ENCODE peak calls at places on chromosome 17, in four cellular contexts. M, N, W and A are unnamed samples.

GRCh38 chr17:49183801-49184200 is 26.6 kb downstream of the GNGT2 start:
- DNase-seq in M (no peak), N (no peak), W (no peak), A (no peak)

GRCh38 chr17:40286473-40286872 is 1.2 kb upstream of the CDC6 start:
- DNase-seq in N (no peak), W (no peak), M (no peak), A (no peak)

GRCh38 chr17:57292086-57292485 is 35.8 kb downstream of the MSI2 start:
- DNase-seq in M (no peak), W (no peak), N (no peak), A (no peak)

GRCh38 chr17:28827672-28828071 is 14.9 kb downstream of the FAM222B start:
- DNase-seq in W (no peak), N (no peak), M (no peak), A (no peak)

GRCh38 chr17:42363767-42364585 is 24.3 kb downstream of the STAT3 start:
- DNase-seq in M (no peak), W (no peak), N (no peak), A (no peak)

GRCh38 chr17:17206913-17207368 is 808 bp upstream of the PLD6 start:
- DNase-seq in M (no peak), N (no peak), W (no peak), A (no peak)

GRCh38 chr17:18234853-18235380 is 9.5 kb downstream of the LLGL1 start:
- DNase-seq in W (no peak), M (no peak), N (no peak), A (no peak)

GRCh38 chr17:6474906-6475305 is 30.7 kb downstream of the PIMREG start:
- DNase-seq in W (no peak), M (no peak), N (no peak), A (no peak)

GRCh38 chr17:45777388-45777787 is 6.7 kb upstream of the CRHR1 start:
- DNase-seq in M (no peak), N (no peak), W (no peak), A (no peak)

GRCh38 chr17:18121201-18121600 is 12.6 kb downstream of the MYO15A start:
- DNase-seq in W (no peak), M (no peak), N (no peak), A (no peak)

GRCh38 chr17:21042434-21043295 is at the start of gene USP22:
- DNase-seq in W (no peak), M (no peak), N (no peak), A (no peak)

GRCh38 chr17:83035722-83036121 is 43.7 kb upstream of the METRNL start:
- DNase-seq in W (no peak), N (no peak), M (no peak), A (no peak)

GRCh38 chr17:77499699-77500435 is 359.1 kb downstream of the SEC14L1 start:
- DNase-seq in W (no peak), M (no peak), N (no peak), A (no peak)

GRCh38 chr17:45038771-45039634 is 12.4 kb downstream of the DCAKD start:
- DNase-seq in N (peak; percentile 70), M (no peak), W (no peak), A (no peak)

GRCh38 chr17:41614098-41614497 is 1.5 kb upstream of the KRT16 start:
- DNase-seq in N (no peak), M (no peak), W (no peak), A (no peak)

DNA sequence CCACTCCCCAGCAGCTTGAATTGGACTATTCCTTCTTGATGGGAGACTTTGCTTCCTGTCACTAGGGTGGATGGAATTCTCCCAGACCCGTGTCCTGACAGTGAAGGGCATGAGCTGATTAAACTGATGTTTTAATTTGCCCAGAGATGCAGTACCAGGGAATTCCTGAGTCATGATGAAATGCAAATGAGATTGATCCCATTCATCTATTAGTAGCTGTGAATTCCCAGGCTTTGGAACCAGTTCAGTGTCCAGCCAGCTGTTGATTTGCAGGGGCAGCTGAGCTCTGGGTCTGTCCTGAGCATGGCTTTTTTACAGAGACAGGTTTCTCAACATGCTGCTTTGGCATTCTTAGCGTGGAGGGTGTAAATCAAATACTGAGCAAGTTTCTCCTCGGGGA is 157.9 kb downstream of the PITPNC1 start:
- DNase-seq in W (no peak), M (no peak), N (no peak), A (no peak)
- TF ChIP-seq CTCF in W (no peak), M (no peak), N (no peak), A (no peak)

GRCh38 chr17:67043283-67043682 is 1.1 kb upstream of the CACNG1 start:
- DNase-seq in M (no peak), N (no peak), W (no peak), A (no peak)
- H3K27me3 ChIP-seq in M (no peaks in the 10 kb centered on the region), N (no peaks in the 10 kb centered on the region), W (peaks cover 5% of the 10 kb centered on the region), A (no peaks in the 10 kb centered on the region)

DNA sequence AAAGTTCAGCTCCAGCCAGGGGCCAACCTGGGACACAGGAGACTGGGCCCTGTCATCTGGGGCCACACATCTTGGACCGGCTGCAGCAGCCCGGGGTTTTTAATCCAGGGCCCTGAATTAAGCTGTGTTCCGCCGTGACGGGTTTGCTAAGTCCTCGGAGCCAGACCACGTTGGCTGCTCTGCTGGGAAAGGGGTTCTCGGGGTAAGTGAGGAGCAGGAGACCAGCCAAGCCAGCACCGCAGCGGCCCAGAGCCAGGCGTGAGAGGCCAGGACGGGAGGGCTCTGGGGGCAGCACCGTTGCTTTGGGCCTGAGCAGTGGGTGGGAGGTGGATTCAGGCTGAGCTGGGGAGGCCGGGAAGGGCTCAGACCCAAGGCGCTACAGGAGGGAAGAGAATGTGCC is 31.3 kb upstream of the CBX4 start:
- DNase-seq in M (no peak), N (no peak), W (no peak), A (no peak)
- TF ChIP-seq CTCF in M (no peak), N (no peak), W (no peak), A (no peak)

GRCh38 chr17:74920306-74920620 is 2.8 kb downstream of the USH1G start:
- DNase-seq in M (no peak), N (no peak), W (no peak), A (no peak)

GRCh38 chr17:74918906-74919305 is 4.1 kb downstream of the USH1G start:
- DNase-seq in M (no peak), N (no peak), W (no peak), A (no peak)

GRCh38 chr17:74921045-74921681 is 1.9 kb downstream of the USH1G start:
- DNase-seq in W (no peak), N (no peak), M (no peak), A (no peak)

GRCh38 chr17:74920679-74921044 is 2.4 kb downstream of the USH1G start:
- DNase-seq in N (no peak), M (no peak), W (no peak), A (no peak)

DNA sequence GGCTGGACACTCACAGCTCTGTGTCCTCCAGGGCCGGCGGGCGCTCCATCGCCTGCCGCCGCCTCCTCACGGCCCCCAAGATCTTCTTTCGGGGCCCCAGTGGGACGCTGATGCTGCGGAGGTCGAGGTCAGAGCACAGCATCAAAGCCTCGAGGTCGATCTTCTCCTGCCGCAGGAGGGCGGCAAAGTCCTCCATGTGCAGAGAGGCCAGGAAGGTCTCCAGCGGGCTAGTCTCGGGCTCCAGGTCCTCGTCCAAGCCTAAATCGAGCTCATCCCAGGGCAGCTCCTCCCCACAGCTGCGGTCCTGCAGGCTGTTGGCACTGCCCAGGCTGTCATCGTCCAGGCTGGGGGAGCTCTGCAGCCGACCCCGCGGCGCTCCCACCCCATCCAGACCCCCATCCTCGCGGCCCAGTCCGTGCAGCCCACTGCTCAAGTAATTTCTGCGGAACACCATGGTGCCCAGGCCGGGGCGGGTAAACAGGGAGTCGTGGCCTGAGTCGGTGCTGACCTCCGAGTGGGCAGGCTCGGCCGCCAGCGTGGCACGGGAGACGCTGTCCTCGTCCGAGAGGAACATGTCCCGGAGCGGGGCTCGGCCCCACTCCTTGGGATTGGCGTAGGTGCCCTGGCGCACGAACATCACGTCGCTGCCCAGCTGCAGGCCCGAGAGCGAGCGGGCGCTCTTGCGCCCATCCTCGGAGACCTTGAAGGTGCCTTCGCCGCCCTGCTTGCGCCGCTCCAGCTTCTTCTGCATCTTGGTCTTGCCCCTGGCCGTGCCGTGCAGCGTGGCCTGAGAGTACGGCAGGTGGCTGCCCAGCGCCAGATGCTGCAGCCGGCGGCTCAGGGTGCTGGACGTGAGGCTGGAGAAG is 3.4 kb downstream of the USH1G start:
- DNase-seq in N (no peak), W (peak; percentile 6), M (no peak), A (no peak)
- H3K27me3 ChIP-seq in N (no peaks in the 10 kb centered on the region), W (peaks cover 29% of the 10 kb centered on the region), M (peaks cover 4% of the 10 kb centered on the region), A (no peaks in the 10 kb centered on the region)

GRCh38 chr17:66687570-66688284 is 147.2 kb upstream of the CACNG5 start:
- DNase-seq in M (no peak), W (no peak), N (no peak), A (no peak)
- TF ChIP-seq CTCF in M (no peak), W (no peak), N (no peak), A (no peak)

DNA sequence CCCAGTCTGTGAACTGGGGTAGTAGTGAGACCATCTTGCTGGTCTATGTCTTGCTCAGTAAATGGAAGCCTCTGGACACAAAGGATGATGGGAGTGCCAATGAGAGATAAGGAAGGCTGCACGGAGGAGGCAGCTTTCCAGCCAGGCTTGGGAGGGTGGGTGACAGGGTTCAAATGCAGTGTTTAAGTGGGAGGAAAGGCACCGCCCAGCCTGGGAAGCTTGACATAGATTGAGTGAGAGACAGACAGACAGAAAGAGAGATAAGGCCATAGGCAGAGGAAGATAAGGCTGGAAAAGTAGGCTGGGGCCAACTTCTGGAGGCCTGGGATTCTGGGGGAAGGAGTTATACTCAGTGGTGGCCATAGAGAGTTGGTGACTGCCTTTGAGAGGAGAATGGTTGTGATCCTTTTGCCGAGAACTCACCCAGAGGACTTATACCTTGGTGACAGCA is 7.2 kb upstream of the COL1A1 start:
- DNase-seq in M (no peak), N (peak; percentile 27), W (no peak), A (no peak)
- H3K27me3 ChIP-seq in M (no peaks in the 10 kb centered on the region), N (no peaks in the 10 kb centered on the region), W (no peaks in the 10 kb centered on the region), A (no peaks in the 10 kb centered on the region)

GRCh38 chr17:2844386-2844785 is 48.1 kb downstream of the RAP1GAP2 start:
- DNase-seq in M (no peak), N (no peak), W (no peak), A (no peak)
- TF ChIP-seq CTCF in M (no peak), N (no peak), W (no peak), A (no peak)

DNA sequence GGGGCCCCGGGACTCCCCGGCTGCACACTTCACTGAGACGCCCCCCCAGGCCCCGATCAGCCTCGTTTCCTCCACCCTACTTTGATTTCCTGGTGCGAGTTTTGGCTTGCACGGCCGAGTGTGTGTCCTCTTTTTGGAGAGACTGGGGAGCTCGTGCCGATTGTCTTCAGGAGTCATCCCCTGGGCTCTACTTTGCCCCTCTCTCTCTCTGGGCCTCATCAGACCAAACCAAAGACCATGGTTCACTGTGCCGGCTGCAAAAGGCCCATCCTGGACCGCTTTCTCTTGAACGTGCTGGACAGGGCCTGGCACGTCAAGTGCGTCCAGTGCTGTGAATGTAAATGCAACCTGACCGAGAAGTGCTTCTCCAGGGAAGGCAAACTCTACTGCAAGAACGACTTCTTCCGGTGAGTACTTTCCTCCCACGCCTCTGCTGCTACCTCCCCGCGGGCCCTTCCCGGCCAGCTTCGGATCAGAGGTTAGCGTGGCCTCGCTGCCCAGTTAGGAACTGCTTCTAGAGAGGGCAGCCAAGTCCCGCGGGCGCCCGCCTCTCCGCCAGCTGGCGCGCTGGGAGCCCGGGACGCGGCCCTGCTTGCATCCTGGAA is 788 bp downstream of the LHX1 start:
- DNase-seq in M (no peak), W (peak; percentile 26), N (no peak), A (peak; percentile 62)
- H3K27me3 ChIP-seq in M (peaks cover 94% of the 10 kb centered on the region), W (peaks cover 99% of the 10 kb centered on the region), N (peaks cover 24% of the 10 kb centered on the region), A (peaks cover 55% of the 10 kb centered on the region)